ENCODE peak calls at places on chromosomes 4 and X, in ten cellular contexts. Q is RCC 7860; A is DMS79; H is RWPE1; X is GM12892; Y is DMS153; J is NCI-H69; S is lung; M is CD4-positive, alpha-beta T cell; P is NCI-H2081 treated with DMSO at 0.1 percent for 48 hours. W is an unnamed sample.

GRCh38 chrX:30521440-30522182 is 56.0 kb downstream of the TASL start:
- DNase-seq in Q (peak), M (no peak), A (no peak), S (no peak), P (no peak), H (peak), X (no peak), J (no peak), Y (no peak), W (no peak)

GRCh38 chrX:19886888-19887531 is 390 bp downstream of the SH3KBP1 start:
- DNase-seq in X (no peak), J (no peak), S (no peak), P (no peak), H (peak), A (no peak), M (peak), Q (no peak), Y (no peak), W (peak)

GRCh38 chr4:20675786-20676185 is 24.5 kb upstream of the PACRGL start:
- DNase-seq in M (no peak), Y (no peak), A (no peak), Q (no peak), J (no peak), X (no peak), S (no peak), H (no peak), P (no peak), W (no peak)

GRCh38 chrX:115560211-115560977 is 580 bp upstream of the PLS3 start:
- DNase-seq in P (no peak), A (peak), Q (peak), X (no peak), S (peak), Y (no peak), M (no peak), H (peak), J (peak), W (no peak)

GRCh38 chr4:131248314-131248713 is 1900.8 kb upstream of the PCDH10 start:
- DNase-seq in J (no peak), A (no peak), Y (no peak), S (no peak), X (no peak), M (no peak), H (no peak), P (no peak), Q (no peak), W (no peak)

GRCh38 chr4:68927165-68927564 is 24.4 kb downstream of the UGT2A3 start:
- DNase-seq in M (no peak), A (no peak), Q (peak), J (no peak), Y (no peak), P (no peak), H (no peak), S (no peak), X (no peak), W (no peak)

GRCh38 chr4:153218961-153219360 is 14.7 kb downstream of the TRIM2 start:
- DNase-seq in X (no peak), A (no peak), J (peak), P (no peak), Y (no peak), S (no peak), H (no peak), Q (no peak), M (no peak), W (no peak)

GRCh38 chr4:168634276-168634802 is 137.5 kb downstream of the PALLD start:
- DNase-seq in A (no peak), H (no peak), S (no peak), M (no peak), Q (peak), J (no peak), P (no peak), Y (no peak), X (no peak), W (no peak)

GRCh38 chrX:47662144-47662657 is 3.2 kb upstream of the UXT start:
- DNase-seq in Y (no peak), M (no peak), H (peak), A (no peak), S (no peak), Q (peak), X (no peak), J (no peak), P (no peak), W (no peak)

GRCh38 chr4:150244600-150244999 is 166.4 kb downstream of the DCLK2 start:
- DNase-seq in A (peak), P (peak), X (no peak), H (no peak), Y (peak), M (no peak), S (no peak), Q (peak), J (peak), W (no peak)

W was measured in pancreas.